ENCODE peak calls at places on chromosomes 3 and 15, in six cellular contexts. B, S, G, Y, L and N are unnamed samples.

GRCh38 chr3:15108082-15108545 is 9.2 kb upstream of the RBSN start:
- DNase-seq in B (peak; percentile 87), S (peak; percentile 89), G (peak; percentile 60), Y (peak; percentile 96), L (peak; percentile 84), N (peak; percentile 59)

GRCh38 chr3:31813197-31813596 is 167.9 kb downstream of the OSBPL10 start:
- DNase-seq in B (no peak), S (no peak), G (no peak), Y (no peak), L (no peak), N (no peak)

GRCh38 chr15:101187820-101188516 is 63.9 kb downstream of the CHSY1 start:
- DNase-seq in B (no peak), S (no peak), G (no peak), Y (no peak), L (peak; percentile 95), N (no peak)

GRCh38 chr3:173397161-173398110 is at the start of gene NLGN1:
- DNase-seq in B (peak; percentile 86), S (peak; percentile 90), G (no peak), Y (no peak), L (peak; percentile 82), N (peak; percentile 66)

GRCh38 chr15:25619761-25620160 is 180.9 kb upstream of the UBE3A start:
- DNase-seq in B (no peak), S (no peak), G (no peak), Y (no peak), L (no peak), N (no peak)

GRCh38 chr15:62545392-62546227 is 380.5 kb upstream of the C2CD4B start:
- DNase-seq in B (no peak), S (no peak), G (no peak), Y (no peak), L (peak; percentile 80), N (peak; percentile 73)

GRCh38 chr3:189908646-189909045 is 212.1 kb downstream of the P3H2 start:
- DNase-seq in B (peak; percentile 6), S (no peak), G (no peak), Y (no peak), L (peak; percentile 61), N (no peak)

GRCh38 chr3:138974467-138974866 is 27.4 kb downstream of the FOXL2NB start:
- DNase-seq in B (no peak), S (no peak), G (no peak), Y (no peak), L (peak; percentile 57), N (no peak)

GRCh38 chr3:445960-446359 is 249.4 kb downstream of the CHL1 start:
- DNase-seq in B (no peak), S (no peak), G (no peak), Y (no peak), L (no peak), N (no peak)

GRCh38 chr3:177340243-177340830 is 143.1 kb upstream of the TBL1XR1 start:
- DNase-seq in B (no peak), S (no peak), G (no peak), Y (no peak), L (no peak), N (no peak)

GRCh38 chr3:193165431-193166120 is 75.4 kb upstream of the PLAAT1 start:
- DNase-seq in B (no peak), S (no peak), G (no peak), Y (no peak), L (no peak), N (no peak)

GRCh38 chr3:154122096-154122911 is 1.1 kb downstream of the ARHGEF26 start:
- DNase-seq in B (peak; percentile 56), S (peak; percentile 71), G (no peak), Y (peak; percentile 46), L (no peak), N (peak; percentile 4)

GRCh38 chr3:42871592-42872196 is 4.0 kb downstream of the CYP8B1 start:
- DNase-seq in B (no peak), S (no peak), G (no peak), Y (no peak), L (peak; percentile 46), N (no peak)

GRCh38 chr15:51195459-51195858 is 100.8 kb upstream of the TNFAIP8L3 start:
- DNase-seq in B (no peak), S (no peak), G (no peak), Y (no peak), L (peak; percentile 45), N (no peak)

GRCh38 chr3:29410660-29411405 is 130.0 kb downstream of the RBMS3 start:
- DNase-seq in B (no peak), S (no peak), G (no peak), Y (no peak), L (peak; percentile 61), N (no peak)

GRCh38 chr3:55203006-55203405 is 275.1 kb upstream of the LRTM1 start:
- DNase-seq in B (no peak), S (no peak), G (no peak), Y (no peak), L (peak; percentile 41), N (no peak)

GRCh38 chr15:89785064-89785770 is 9.1 kb downstream of the MESP2 start:
- DNase-seq in B (no peak), S (peak; percentile 54), G (no peak), Y (peak; percentile 49), L (no peak), N (no peak)

GRCh38 chr3:135895106-135895733 is 70.3 kb upstream of the PPP2R3A start:
- DNase-seq in B (peak; percentile 87), S (peak; percentile 76), G (no peak), Y (peak; percentile 18), L (peak; percentile 84), N (peak; percentile 70)

GRCh38 chr15:62752687-62753517 is 289.6 kb upstream of the TPM1 start:
- DNase-seq in B (no peak), S (no peak), G (no peak), Y (no peak), L (no peak), N (no peak)

GRCh38 chr3:126344380-126345041 is 12.7 kb downstream of the KLF15 start:
- DNase-seq in B (no peak), S (peak; percentile 35), G (no peak), Y (no peak), L (no peak), N (no peak)

GRCh38 chr3:184911570-184911969 is 99.6 kb downstream of the VPS8 start:
- DNase-seq in B (peak; percentile 46), S (no peak), G (no peak), Y (no peak), L (no peak), N (no peak)

GRCh38 chr3:194673761-194674160 is 1.8 kb upstream of the LSG1 start:
- DNase-seq in B (no peak), S (no peak), G (no peak), Y (no peak), L (no peak), N (no peak)

GRCh38 chr3:18302517-18302916 is 122.6 kb downstream of the SATB1 start:
- DNase-seq in B (no peak), S (no peak), G (no peak), Y (no peak), L (peak; percentile 43), N (no peak)

GRCh38 chr3:147940846-147941245 is 531.7 kb downstream of the ZIC1 start:
- DNase-seq in B (no peak), S (no peak), G (no peak), Y (no peak), L (no peak), N (no peak)

GRCh38 chr3:124115965-124116364 is 124.0 kb upstream of the ROPN1 start:
- DNase-seq in B (no peak), S (no peak), G (no peak), Y (no peak), L (peak; percentile 6), N (no peak)

GRCh38 chr3:46725663-46726314 is 8.1 kb upstream of the PRSS50 start:
- DNase-seq in B (no peak), S (no peak), G (no peak), Y (no peak), L (peak; percentile 39), N (no peak)

GRCh38 chr3:10497439-10497838 is 7.9 kb downstream of the ATP2B2 start:
- DNase-seq in B (no peak), S (no peak), G (no peak), Y (no peak), L (no peak), N (no peak)

GRCh38 chr15:48076454-48076853 is 44.3 kb upstream of the SLC24A5 start:
- DNase-seq in B (no peak), S (no peak), G (no peak), Y (no peak), L (no peak), N (no peak)

GRCh38 chr15:27696530-27696929 is 402.6 kb downstream of the OCA2 start:
- DNase-seq in B (no peak), S (no peak), G (no peak), Y (no peak), L (no peak), N (no peak)
- H3K4me3 ChIP-seq in B (no peak overlapping the region), S (no peak overlapping the region), G (no peak overlapping the region), Y (no peak overlapping the region), L (no peak overlapping the region), N (no peak overlapping the region)

GRCh38 chr15:55284461-55284860 is 5.2 kb downstream of the RAB27A start:
- DNase-seq in B (no peak), S (no peak), G (no peak), Y (no peak), L (no peak), N (no peak)

GRCh38 chr15:55290361-55291057 is 896 bp upstream of the RAB27A start:
- DNase-seq in B (peak; percentile 78), S (peak; percentile 94), G (peak; percentile 78), Y (peak; percentile 86), L (peak; percentile 91), N (peak; percentile 82)

GRCh38 chr15:55289011-55289572 is 521 bp downstream of the RAB27A start:
- DNase-seq in B (peak; percentile 34), S (no peak), G (peak; percentile 40), Y (peak; percentile 35), L (peak; percentile 66), N (peak; percentile 39)

GRCh38 chr15:55289573-55290360 is at the start of gene RAB27A:
- DNase-seq in B (peak; percentile 88), S (peak; percentile 91), G (peak; percentile 78), Y (peak; percentile 77), L (peak; percentile 88), N (peak; percentile 73)

DNA sequence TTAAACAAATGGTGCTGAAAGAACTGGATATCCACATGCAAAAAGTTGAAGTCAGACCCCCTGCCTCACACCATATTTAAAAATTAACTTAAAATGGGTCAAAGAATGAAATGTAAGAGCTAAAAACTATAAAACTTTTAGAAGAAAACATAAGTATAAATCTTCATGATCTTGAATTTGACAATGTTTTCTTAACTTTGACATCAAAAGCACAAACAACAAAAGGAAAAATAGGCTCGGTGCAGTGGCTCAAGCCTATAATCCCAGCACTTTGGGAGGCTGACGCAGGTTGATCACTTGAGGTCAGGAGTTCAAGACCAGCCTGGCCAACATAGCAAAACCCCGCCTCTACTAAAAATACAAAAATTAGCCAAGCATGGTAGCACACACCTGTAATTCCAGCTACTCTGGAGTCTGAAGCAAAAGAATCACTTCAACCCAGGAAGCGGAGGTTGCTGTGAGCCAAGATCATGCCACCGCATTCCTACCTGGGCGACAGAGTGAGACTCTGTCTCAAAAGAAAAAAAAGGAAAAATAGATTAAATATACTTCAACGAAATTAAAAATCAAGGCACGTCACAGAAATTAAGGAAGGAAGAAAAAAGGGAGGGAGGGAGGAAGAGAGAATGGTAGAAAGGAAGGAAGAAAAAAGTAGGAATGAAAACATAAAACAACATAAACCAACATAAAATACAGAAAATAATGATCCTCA is 1.5 kb downstream of the RAB27A start:
- DNase-seq in B (no peak), S (no peak), G (no peak), Y (no peak), L (no peak), N (no peak)
- H3K4me3 ChIP-seq in B (peak overlapping the region; percentile 84), S (no peak overlapping the region), G (peak overlapping the region; percentile 90), Y (no peak overlapping the region), L (peak overlapping the region; percentile 70), N (no peak overlapping the region)

GRCh38 chr15:73753250-73754130 is at the start of gene INSYN1:
- DNase-seq in B (peak; percentile 65), S (peak; percentile 80), G (no peak), Y (peak; percentile 19), L (peak; percentile 69), N (peak; percentile 32)
- H3K4me3 ChIP-seq in B (peak within 1 kb of the TSS; percentile 71), S (no peak within 1 kb of the TSS), G (no peak within 1 kb of the TSS), Y (peak within 1 kb of the TSS; percentile 50), L (peak within 1 kb of the TSS; percentile 54), N (peak within 1 kb of the TSS; percentile 59)

GRCh38 chr15:55819397-55820034 is 76.6 kb upstream of the PRTG start:
- DNase-seq in B (peak; percentile 45), S (no peak), G (no peak), Y (no peak), L (no peak), N (no peak)
- H3K4me3 ChIP-seq in B (no peak overlapping the region), S (no peak overlapping the region), G (no peak overlapping the region), Y (no peak overlapping the region), L (no peak overlapping the region), N (no peak overlapping the region)